ENCODE peak calls at places on chromosomes 13 and 19, in four cellular contexts. A is GM12878, H is H1, K is HepG2. E is an unnamed sample.

GRCh38 chr13:100828226-100828625 is 153.6 kb upstream of the TMTC4 start:
- DNase-seq in A (no peak), H (peak; percentile 3), K (peak; percentile 42), E (no peak)

GRCh38 chr13:41402695-41403511 is 54.4 kb upstream of the RGCC start:
- DNase-seq in A (no peak), K (peak; percentile 29), H (no peak), E (peak; percentile 55)

GRCh38 chr13:73598021-73598712 is 536.0 kb downstream of the KLF12 start:
- DNase-seq in K (no peak), A (no peak), H (no peak), E (no peak)

GRCh38 chr19:16850133-16850532 is 20.9 kb downstream of the SIN3B start:
- DNase-seq in A (no peak), H (no peak), K (no peak), E (no peak)

GRCh38 chr19:19816679-19817078 is 4.9 kb downstream of the ZNF506 start:
- DNase-seq in H (no peak), A (no peak), K (no peak), E (no peak)

GRCh38 chr13:36945078-36945477 is 25.0 kb upstream of the SMAD9 start:
- DNase-seq in K (no peak), H (no peak), A (no peak), E (no peak)

GRCh38 chr19:1066748-1067340 is at the start of gene ARHGAP45:
- DNase-seq in K (no peak), A (no peak), H (no peak), E (peak; percentile 59)

GRCh38 chr13:31595568-31595967 is 143.8 kb upstream of the RXFP2 start:
- DNase-seq in A (no peak), K (no peak), H (no peak), E (no peak)

GRCh38 chr13:80345771-80346510 is 5.0 kb upstream of the SPRY2 start:
- DNase-seq in K (no peak), A (no peak), H (no peak), E (no peak)

GRCh38 chr13:38954291-38954690 is 36.3 kb downstream of the STOML3 start:
- DNase-seq in H (no peak), A (no peak), K (no peak), E (no peak)

GRCh38 chr13:21817878-21818277 is 147.0 kb downstream of the FGF9 start:
- DNase-seq in A (no peak), K (no peak), H (no peak), E (no peak)

GRCh38 chr13:41463823-41464602 is 6.7 kb downstream of the RGCC start:
- DNase-seq in A (peak; percentile 59), K (no peak), H (no peak), E (peak; percentile 73)

GRCh38 chr13:78239681-78240080 is 321.1 kb upstream of the EDNRB start:
- DNase-seq in H (no peak), A (no peak), K (no peak), E (no peak)

GRCh38 chr19:50842130-50842529 is 8.8 kb upstream of the KLK15 start:
- DNase-seq in A (no peak), H (no peak), K (no peak), E (no peak)

GRCh38 chr19:8827277-8827676 is 4.8 kb downstream of the ZNF558 start:
- DNase-seq in K (no peak), H (no peak), A (no peak), E (no peak)

GRCh38 chr19:37817180-37817911 is 38.0 kb upstream of the ZNF573 start:
- DNase-seq in H (peak; percentile 10), K (no peak), A (no peak), E (no peak)

GRCh38 chr19:4715529-4716221 is 8.0 kb downstream of the DPP9 start:
- DNase-seq in H (no peak), A (no peak), K (peak; percentile 80), E (no peak)

GRCh38 chr19:7326105-7326877 is 22.4 kb upstream of the ARHGEF18 start:
- DNase-seq in H (peak; percentile 89), K (peak; percentile 56), A (no peak), E (peak; percentile 69)

GRCh38 chr19:30148039-30148438 is 206.0 kb downstream of the URI1 start:
- DNase-seq in K (peak; percentile 60), H (no peak), A (no peak), E (no peak)

GRCh38 chr19:43395561-43395960 is 19.1 kb upstream of the TEX101 start:
- DNase-seq in H (no peak), K (no peak), A (no peak), E (no peak)

GRCh38 chr19:12792048-12792852 is 964 bp downstream of the JUNB start:
- DNase-seq in K (peak; percentile 46), A (no peak), H (no peak), E (peak; percentile 64)

GRCh38 chr13:40334616-40335015 is 331.8 kb downstream of the FOXO1 start:
- DNase-seq in H (no peak), K (no peak), A (no peak), E (no peak)

GRCh38 chr13:32316476-32316875 is 1.2 kb downstream of the BRCA2 start:
- DNase-seq in K (no peak), A (no peak), H (no peak), E (no peak)

GRCh38 chr13:30797847-30798246 is 62.5 kb downstream of the ALOX5AP start:
- DNase-seq in A (no peak), K (no peak), H (no peak), E (no peak)

GRCh38 chr13:89925107-89925506 is 1422.4 kb upstream of the MIR17HG start:
- DNase-seq in A (no peak), K (peak; percentile 32), H (no peak), E (peak; percentile 41)

GRCh38 chr19:9917322-9917721 is 19.0 kb downstream of the OLFM2 start:
- DNase-seq in K (peak; percentile 51), A (no peak), H (no peak), E (peak; percentile 80)

GRCh38 chr19:7772752-7773291 is 9.8 kb downstream of the CLEC4M start:
- DNase-seq in K (no peak), H (no peak), A (peak; percentile 68), E (no peak)

GRCh38 chr19:12159773-12160414 is 3.0 kb upstream of the ZNF136 start:
- DNase-seq in K (no peak), H (no peak), A (no peak), E (no peak)

GRCh38 chr19:28466107-28467045 is 746.6 kb downstream of the UQCRFS1 start:
- DNase-seq in H (no peak), K (peak; percentile 3), A (no peak), E (peak; percentile 70)

GRCh38 chr13:97002581-97002980 is 8.3 kb upstream of the OXGR1 start:
- DNase-seq in H (no peak), A (no peak), K (no peak), E (no peak)

GRCh38 chr19:29259867-29260281 is 46.9 kb upstream of the UQCRFS1 start:
- DNase-seq in H (no peak), A (no peak), K (no peak), E (no peak)

GRCh38 chr13:60933638-60934037 is 482.0 kb downstream of the PCDH20 start:
- DNase-seq in A (no peak), H (no peak), K (no peak), E (no peak)

GRCh38 chr19:2561895-2562294 is 86.0 kb downstream of the GADD45B start:
- DNase-seq in H (no peak), A (peak; percentile 92), K (no peak), E (no peak)

GRCh38 chr19:12052057-12052570 is 647 bp downstream of the ZNF878 start:
- DNase-seq in H (no peak), K (no peak), A (no peak), E (no peak)

GRCh38 chr13:24228852-24229458 is 68.4 kb downstream of the SPATA13 start:
- DNase-seq in K (peak; percentile 65), H (no peak), A (no peak), E (peak; percentile 24)

GRCh38 chr13:104357174-104357573 is 1291.0 kb upstream of the SLC10A2 start:
- DNase-seq in A (no peak), K (no peak), H (no peak), E (no peak)

GRCh38 chr13:109668433-109669233 is 117.8 kb downstream of the IRS2 start:
- DNase-seq in K (no peak), A (no peak), H (no peak), E (no peak)
- TF ChIP-seq SIN3A in K (no peak), A (no peak), H (no peak), E (no peak)

DNA sequence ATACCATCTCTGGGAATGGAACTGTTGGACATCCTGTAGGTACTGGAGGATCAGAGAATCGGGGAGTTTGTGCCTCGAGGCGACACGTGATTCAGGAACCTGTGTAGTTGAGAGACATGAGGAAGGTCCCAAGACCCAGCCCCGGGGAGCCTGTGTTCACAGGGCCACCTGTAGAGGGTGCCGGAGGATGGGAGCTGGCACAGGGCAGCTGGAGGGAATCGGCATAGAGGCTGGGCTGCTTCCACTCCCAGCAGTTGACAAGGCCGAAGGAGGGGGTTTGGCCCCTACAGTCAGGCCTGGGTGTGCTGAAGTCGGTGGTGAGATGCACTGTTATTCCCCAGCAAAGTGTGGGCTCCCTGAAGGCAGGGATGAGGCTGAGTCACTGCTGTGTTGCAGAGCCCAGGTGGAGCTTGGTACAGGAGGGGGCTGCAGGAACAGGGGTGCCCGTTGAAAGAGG is 2.5 kb upstream of the ISYNA1 start:
- DNase-seq in A (no peak), K (peak; percentile 57), H (no peak), E (no peak)
- TF ChIP-seq HDAC6 in A (no peak), K (no peak), H (no peak), E (no peak)

GRCh38 chr13:71677114-71677513 is 189.9 kb downstream of the DACH1 start:
- DNase-seq in K (no peak), H (no peak), A (no peak), E (no peak)

GRCh38 chr13:71672527-71672926 is 194.5 kb downstream of the DACH1 start:
- DNase-seq in K (no peak), H (no peak), A (no peak), E (no peak)

GRCh38 chr13:71674776-71675352 is 192.1 kb downstream of the DACH1 start:
- DNase-seq in H (no peak), K (no peak), A (no peak), E (no peak)
- TF ChIP-seq CTCF in H (peak; percentile 55), K (peak; percentile 6), A (peak; percentile 19), E (no peak)

GRCh38 chr13:33347866-33348265 is 62.3 kb upstream of the STARD13 start:
- DNase-seq in K (no peak), A (no peak), H (no peak), E (no peak)

GRCh38 chr13:33351324-33351723 is 65.8 kb upstream of the STARD13 start:
- DNase-seq in K (no peak), A (no peak), H (no peak), E (no peak)

GRCh38 chr13:33349996-33350826 is 64.7 kb upstream of the STARD13 start:
- DNase-seq in H (no peak), K (no peak), A (no peak), E (no peak)

GRCh38 chr13:33348366-33348765 is 62.8 kb upstream of the STARD13 start:
- DNase-seq in K (no peak), H (no peak), A (no peak), E (no peak)

DNA sequence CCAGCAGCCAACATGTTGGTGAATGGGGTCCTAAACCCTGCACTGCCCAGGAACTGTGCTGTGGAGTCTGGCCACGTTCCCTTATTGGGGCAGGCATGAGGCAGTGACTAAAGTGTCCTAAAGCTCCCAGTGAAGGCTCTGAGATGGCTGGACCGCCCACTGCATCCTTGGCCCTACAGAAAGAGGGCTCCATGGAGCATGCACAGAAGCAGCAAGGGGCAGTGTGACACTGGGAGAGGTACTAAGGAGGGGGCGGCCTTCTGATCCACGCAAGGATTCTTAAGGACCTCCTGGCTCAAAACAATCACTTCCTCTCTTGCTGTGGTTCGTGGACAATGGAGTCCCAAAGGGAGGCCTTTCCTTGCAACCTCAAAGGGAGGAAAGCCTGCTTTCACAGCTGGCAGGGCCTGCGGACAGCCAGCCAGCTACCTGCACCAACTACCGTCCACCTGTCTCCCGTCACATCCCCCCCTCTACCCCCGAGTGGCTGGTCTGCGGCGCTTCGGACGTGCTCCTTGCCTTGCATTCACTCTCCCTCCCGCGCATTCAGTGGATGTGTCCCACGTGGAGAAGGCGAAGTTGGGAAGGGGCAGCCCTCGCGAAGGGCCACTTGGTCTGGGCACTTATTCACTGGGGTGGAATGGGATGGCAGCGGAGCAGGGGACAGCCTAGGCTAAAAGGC is 63.9 kb upstream of the STARD13 start:
- DNase-seq in K (no peak), A (no peak), H (no peak), E (no peak)
- TF ChIP-seq SIN3A in K (no peak), A (no peak), H (no peak), E (no peak)